ENCODE peak calls at places on chromosome 22, in five cellular contexts. One of them, this sample, is unnamed.

GRCh38 chr22:20724676-20725454 is 49.0 kb upstream of the SERPIND1 start:
- DNase-seq in sigmoid colon: no peak
- DNase-seq in GM12878: no peak
- DNase-seq in stomach: no peak
- DNase-seq in K562: no peak
- DNase-seq in this sample: no peak

GRCh38 chr22:35205956-35206355 is 51.3 kb upstream of the HMGXB4 start:
- DNase-seq in K562: no peak
- DNase-seq in GM12878: no peak
- DNase-seq in sigmoid colon: no peak
- DNase-seq in stomach: no peak
- DNase-seq in this sample: no peak

GRCh38 chr22:40557972-40558371 is 78.5 kb downstream of the MRTFA start:
- DNase-seq in GM12878: no peak
- DNase-seq in K562: no peak
- DNase-seq in stomach: no peak
- DNase-seq in sigmoid colon: no peak
- DNase-seq in this sample: no peak

GRCh38 chr22:29128891-29129643 is 56.2 kb downstream of the KREMEN1 start:
- DNase-seq in GM12878: no peak
- DNase-seq in stomach: no peak
- DNase-seq in K562: no peak
- DNase-seq in sigmoid colon: peak; percentile 35
- DNase-seq in this sample: peak; percentile 69

GRCh38 chr22:26589367-26589844 is 526 bp downstream of the TPST2 start:
- DNase-seq in sigmoid colon: no peak
- DNase-seq in GM12878: no peak
- DNase-seq in K562: peak; percentile 63
- DNase-seq in stomach: peak; percentile 38
- DNase-seq in this sample: no peak

GRCh38 chr22:18119409-18120110 is 9.0 kb downstream of the TUBA8 start:
- DNase-seq in sigmoid colon: no peak
- DNase-seq in GM12878: no peak
- DNase-seq in K562: no peak
- DNase-seq in stomach: peak; percentile 50
- DNase-seq in this sample: no peak

GRCh38 chr22:21998595-21999247 is 16.1 kb upstream of the TOP3B start:
- DNase-seq in stomach: no peak
- DNase-seq in sigmoid colon: no peak
- DNase-seq in K562: no peak
- DNase-seq in GM12878: no peak
- DNase-seq in this sample: no peak

GRCh38 chr22:40421941-40422340 is 51.5 kb downstream of the SGSM3 start:
- DNase-seq in GM12878: no peak
- DNase-seq in sigmoid colon: no peak
- DNase-seq in K562: no peak
- DNase-seq in stomach: no peak
- DNase-seq in this sample: no peak

GRCh38 chr22:37588540-37589215 is 8.8 kb upstream of the LGALS2 start:
- DNase-seq in stomach: no peak
- DNase-seq in sigmoid colon: no peak
- DNase-seq in K562: no peak
- DNase-seq in GM12878: no peak
- DNase-seq in this sample: no peak

GRCh38 chr22:28217277-28217676 is 298.2 kb upstream of the PITPNB start:
- DNase-seq in GM12878: no peak
- DNase-seq in stomach: no peak
- DNase-seq in sigmoid colon: no peak
- DNase-seq in K562: no peak
- DNase-seq in this sample: no peak

GRCh38 chr22:41094036-41094435 is 1.6 kb downstream of the EP300 start:
- DNase-seq in GM12878: no peak
- DNase-seq in sigmoid colon: no peak
- DNase-seq in stomach: no peak
- DNase-seq in K562: no peak
- DNase-seq in this sample: no peak

GRCh38 chr22:23241562-23242472 is 61.5 kb downstream of the BCR start:
- DNase-seq in sigmoid colon: no peak
- DNase-seq in K562: no peak
- DNase-seq in stomach: no peak
- DNase-seq in GM12878: no peak
- DNase-seq in this sample: no peak

GRCh38 chr22:27561301-27561820 is 240.2 kb downstream of the MN1 start:
- DNase-seq in K562: no peak
- DNase-seq in sigmoid colon: no peak
- DNase-seq in stomach: no peak
- DNase-seq in GM12878: no peak
- DNase-seq in this sample: no peak

GRCh38 chr22:22091400-22091878 is 108.9 kb upstream of the TOP3B start:
- DNase-seq in stomach: no peak
- DNase-seq in sigmoid colon: no peak
- DNase-seq in K562: no peak
- DNase-seq in GM12878: no peak
- DNase-seq in this sample: no peak

GRCh38 chr22:17400305-17400704 is 31.0 kb downstream of the CECR2 start:
- DNase-seq in sigmoid colon: no peak
- DNase-seq in GM12878: no peak
- DNase-seq in K562: no peak
- DNase-seq in stomach: no peak
- DNase-seq in this sample: no peak

GRCh38 chr22:23183107-23183698 is 2.9 kb downstream of the BCR start:
- DNase-seq in GM12878: no peak
- DNase-seq in K562: peak; percentile 59
- DNase-seq in stomach: peak; percentile 70
- DNase-seq in sigmoid colon: no peak
- DNase-seq in this sample: no peak

GRCh38 chr22:19713650-19714319 is 518 bp upstream of the SEPTIN5 start:
- DNase-seq in K562: no peak
- DNase-seq in GM12878: no peak
- DNase-seq in sigmoid colon: no peak
- DNase-seq in stomach: no peak
- DNase-seq in this sample: no peak

GRCh38 chr22:20155330-20156041 is 4.6 kb upstream of the CCDC188 start:
- DNase-seq in stomach: peak; percentile 38
- DNase-seq in GM12878: no peak
- DNase-seq in sigmoid colon: no peak
- DNase-seq in K562: peak; percentile 86
- DNase-seq in this sample: no peak

GRCh38 chr22:40313007-40313406 is 33.3 kb upstream of the ADSL start:
- DNase-seq in GM12878: no peak
- DNase-seq in sigmoid colon: no peak
- DNase-seq in K562: no peak
- DNase-seq in stomach: no peak
- DNase-seq in this sample: no peak

GRCh38 chr22:47693606-47694005 is 931.2 kb downstream of the TBC1D22A start:
- DNase-seq in GM12878: no peak
- DNase-seq in stomach: no peak
- DNase-seq in sigmoid colon: no peak
- DNase-seq in K562: no peak
- DNase-seq in this sample: peak; percentile 77

GRCh38 chr22:31148953-31149627 is 8.8 kb upstream of the PLA2G3 start:
- DNase-seq in GM12878: no peak
- DNase-seq in stomach: peak; percentile 79
- DNase-seq in K562: peak; percentile 48
- DNase-seq in sigmoid colon: peak; percentile 89
- DNase-seq in this sample: no peak

GRCh38 chr22:21739828-21740377 is 4.3 kb upstream of the YPEL1 start:
- DNase-seq in GM12878: no peak
- DNase-seq in K562: no peak
- DNase-seq in stomach: no peak
- DNase-seq in sigmoid colon: no peak
- DNase-seq in this sample: no peak

GRCh38 chr22:37669586-37669985 is 5.8 kb upstream of the LGALS1 start:
- DNase-seq in GM12878: no peak
- DNase-seq in stomach: no peak
- DNase-seq in sigmoid colon: no peak
- DNase-seq in K562: no peak
- DNase-seq in this sample: no peak

GRCh38 chr22:37545703-37546435 is 14.4 kb upstream of the CDC42EP1 start:
- DNase-seq in K562: peak; percentile 62
- DNase-seq in stomach: peak; percentile 95
- DNase-seq in sigmoid colon: peak; percentile 98
- DNase-seq in GM12878: no peak
- DNase-seq in this sample: peak; percentile 97

DNA sequence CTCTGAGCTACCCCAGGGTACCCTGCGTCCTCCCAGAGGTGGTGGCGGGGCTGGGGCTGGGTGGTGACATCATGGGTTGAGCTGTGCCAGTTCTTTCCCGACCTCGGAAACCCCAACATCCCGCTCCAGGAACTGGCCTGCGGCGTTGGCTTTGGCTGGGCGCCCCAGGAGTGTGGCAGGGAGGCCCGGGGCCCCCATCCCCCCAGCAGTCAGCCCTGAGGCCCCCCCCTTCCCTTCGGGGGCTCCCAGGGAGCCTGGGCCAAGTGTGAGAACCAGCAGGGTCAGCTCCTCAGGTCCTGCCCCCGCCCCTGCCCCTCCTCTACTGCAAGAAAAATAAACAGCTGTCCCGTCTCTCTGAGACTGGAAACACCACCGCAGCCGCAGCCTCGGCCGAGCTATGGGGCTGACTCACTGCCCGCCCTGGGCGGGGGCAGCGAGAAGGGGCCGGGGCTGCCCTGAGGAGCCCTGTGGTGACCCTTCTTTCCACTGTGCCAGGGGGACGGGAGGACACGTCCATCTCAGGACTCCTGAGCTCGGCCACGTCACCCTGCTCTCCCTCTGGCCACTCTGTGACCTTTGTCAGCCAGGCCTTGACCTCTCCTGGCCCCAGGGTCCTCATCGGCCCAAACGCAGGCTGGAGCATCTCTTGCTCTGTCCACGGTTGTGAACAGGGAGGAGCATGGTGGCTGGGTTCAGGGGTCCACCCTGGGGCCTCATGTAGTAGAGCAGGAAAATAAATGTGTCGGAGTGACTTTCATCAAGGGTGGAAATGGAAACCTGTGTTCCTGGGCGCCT is 73.4 kb downstream of the WNT7B start:
- DNase-seq in sigmoid colon: no peak
- DNase-seq in K562: no peak
- DNase-seq in stomach: no peak
- DNase-seq in GM12878: no peak
- DNase-seq in this sample: no peak
- H3K4me3 ChIP-seq in sigmoid colon: no peak overlapping the region
- H3K4me3 ChIP-seq in K562: no peak overlapping the region
- H3K4me3 ChIP-seq in stomach: no peak overlapping the region
- H3K4me3 ChIP-seq in GM12878: no peak overlapping the region
- H3K4me3 ChIP-seq in this sample: no peak overlapping the region

DNA sequence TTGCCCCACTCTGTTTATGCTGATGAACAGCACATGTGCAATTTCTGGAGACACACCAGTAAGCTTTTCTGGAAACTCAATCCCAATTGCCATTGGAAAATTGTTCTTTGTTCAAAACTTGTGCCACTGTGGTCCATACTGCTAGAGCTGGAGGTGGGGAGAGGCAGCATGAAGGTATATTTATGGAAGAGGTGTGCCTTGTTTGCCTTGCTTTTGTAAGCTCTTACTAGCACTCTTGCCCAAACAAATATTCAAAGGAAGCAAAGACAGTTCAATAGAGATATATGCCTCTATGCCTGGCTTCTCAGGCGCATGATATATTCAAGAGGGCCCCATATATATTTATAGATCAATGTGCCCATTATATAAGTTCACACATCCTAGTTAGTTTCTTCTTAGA is 42.7 kb downstream of the TIMP3 start:
- DNase-seq in sigmoid colon: no peak
- DNase-seq in GM12878: no peak
- DNase-seq in stomach: no peak
- DNase-seq in K562: no peak
- DNase-seq in this sample: no peak
- TF ChIP-seq POLR2AphosphoS5 in sigmoid colon: no peak
- TF ChIP-seq POLR2AphosphoS5 in GM12878: no peak
- TF ChIP-seq POLR2AphosphoS5 in stomach: no peak
- TF ChIP-seq POLR2AphosphoS5 in K562: no peak
- TF ChIP-seq POLR2AphosphoS5 in this sample: no peak

DNA sequence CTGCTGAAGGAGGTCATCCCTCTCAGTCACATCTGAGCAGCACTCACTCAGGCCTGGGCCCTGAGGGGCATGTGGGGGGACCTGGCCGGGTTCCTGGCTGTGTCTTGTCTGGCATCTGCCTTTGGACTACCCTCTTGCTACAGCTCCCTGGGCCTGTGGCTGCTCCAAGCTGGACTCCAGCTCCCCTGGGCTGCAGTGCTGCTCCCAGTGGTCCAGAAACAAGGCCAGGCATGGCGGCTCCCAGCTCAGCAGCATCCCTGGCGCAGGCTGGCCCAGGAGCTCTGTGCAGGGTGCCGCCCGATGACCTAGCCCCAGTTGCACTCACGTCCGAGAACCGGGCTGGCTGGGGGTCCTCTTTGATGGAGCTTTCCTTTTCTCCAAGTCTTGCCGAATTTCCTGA is 5.3 kb downstream of the CDPF1 start:
- DNase-seq in GM12878: no peak
- DNase-seq in sigmoid colon: no peak
- DNase-seq in K562: no peak
- DNase-seq in stomach: no peak
- DNase-seq in this sample: no peak
- H3K4me1 ChIP-seq in GM12878: peaks cover 4% of the 10 kb centered on the region
- H3K4me1 ChIP-seq in sigmoid colon: no peaks in the 10 kb centered on the region
- H3K4me1 ChIP-seq in K562: peaks cover 47% of the 10 kb centered on the region
- H3K4me1 ChIP-seq in stomach: peaks cover 30% of the 10 kb centered on the region
- H3K4me1 ChIP-seq in this sample: peaks cover 11% of the 10 kb centered on the region

DNA sequence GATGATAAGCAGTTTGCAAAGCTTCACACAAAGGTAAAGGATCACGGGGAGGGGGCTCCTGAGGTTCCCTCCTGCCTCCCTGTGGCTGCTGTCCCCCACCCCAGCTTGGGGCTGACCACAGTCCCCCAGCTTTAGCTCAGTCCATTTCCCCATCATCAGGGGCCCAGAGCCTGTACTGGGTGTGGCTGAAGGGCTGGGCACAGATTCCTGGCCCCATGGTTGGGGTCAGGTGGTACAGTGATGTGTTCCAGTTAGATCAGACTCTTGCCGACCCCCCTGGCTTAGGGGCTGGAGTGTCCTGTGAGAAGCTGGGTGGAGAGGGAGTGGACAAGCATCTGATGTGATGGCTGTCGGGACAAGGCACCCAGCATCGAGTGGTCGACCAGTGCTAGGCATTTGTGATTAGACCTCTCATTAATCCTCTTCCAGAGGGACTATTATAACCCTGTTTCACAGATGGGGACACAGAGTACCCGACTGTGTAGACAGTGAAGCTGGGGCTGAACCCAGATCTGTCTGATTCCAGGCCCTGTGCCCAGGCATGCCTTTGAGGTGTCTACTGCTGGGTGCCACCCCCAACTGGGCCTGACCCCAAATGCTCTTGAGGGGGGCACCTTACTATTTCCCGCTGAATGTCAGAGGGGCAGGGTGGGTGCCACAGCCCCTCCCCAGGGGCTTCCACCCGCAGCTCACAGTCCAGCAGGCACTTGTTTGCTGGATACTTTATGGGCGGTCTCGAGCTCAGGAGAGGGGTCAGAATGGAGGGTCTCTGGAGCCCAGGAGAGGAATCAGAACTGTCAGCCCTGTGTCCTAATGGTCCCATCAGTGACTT is 4.3 kb downstream of the SHANK3 start:
- DNase-seq in stomach: peak; percentile 13
- DNase-seq in K562: peak; percentile 2
- DNase-seq in GM12878: no peak
- DNase-seq in sigmoid colon: no peak
- DNase-seq in this sample: no peak
- H3K4me3 ChIP-seq in stomach: peak overlapping the region; percentile 47
- H3K4me3 ChIP-seq in K562: no peak overlapping the region
- H3K4me3 ChIP-seq in GM12878: no peak overlapping the region
- H3K4me3 ChIP-seq in sigmoid colon: no peak overlapping the region
- H3K4me3 ChIP-seq in this sample: peak overlapping the region; percentile 24

GRCh38 chr22:39311592-39312400 is 7.6 kb downstream of the RPL3 start:
- DNase-seq in K562: no peak
- DNase-seq in stomach: no peak
- DNase-seq in sigmoid colon: no peak
- DNase-seq in GM12878: no peak
- DNase-seq in this sample: no peak
- TF ChIP-seq POLR2AphosphoS5 in K562: peak; percentile 44
- TF ChIP-seq POLR2AphosphoS5 in stomach: no peak
- TF ChIP-seq POLR2AphosphoS5 in sigmoid colon: no peak
- TF ChIP-seq POLR2AphosphoS5 in GM12878: peak; percentile 74
- TF ChIP-seq POLR2AphosphoS5 in this sample: no peak